ENCODE peak calls at places on chromosomes 16 and 17, in nine cellular contexts. S is AG10803, F is hepatocyte, N is IMR-90, W is fibroblast of lung, L is pancreas, A is tibial artery, C is GM12864, E is cardiac muscle cell. B is an unnamed sample.

GRCh38 chr17:28598389-28598788 is 436 bp downstream of the SPAG5 start:
- DNase-seq in S (no peak), C (no peak), F (peak), A (no peak), W (no peak), N (no peak), E (no peak), L (no peak), B (peak)

GRCh38 chr16:49585143-49585542 is 211.5 kb downstream of the C16orf78 start:
- DNase-seq in N (no peak), F (no peak), A (no peak), L (no peak), S (no peak), C (no peak), W (no peak), E (no peak), B (no peak)

GRCh38 chr16:66691234-66691633 is 5.3 kb downstream of the CMTM4 start:
- DNase-seq in W (no peak), N (no peak), A (no peak), C (no peak), E (no peak), L (no peak), S (no peak), F (no peak), B (no peak)

GRCh38 chr16:23254338-23254737 is 47.8 kb upstream of the SCNN1B start:
- DNase-seq in C (no peak), E (peak), N (peak), L (no peak), W (peak), A (no peak), F (no peak), S (peak), B (no peak)

GRCh38 chr17:79778504-79779087 is 648 bp downstream of the CBX2 start:
- DNase-seq in W (no peak), S (no peak), E (peak), F (peak), L (peak), N (no peak), A (no peak), C (no peak), B (peak)

GRCh38 chr16:23434380-23434779 is 18.6 kb downstream of the COG7 start:
- DNase-seq in C (peak), S (peak), A (no peak), W (peak), E (peak), L (no peak), N (peak), F (peak), B (no peak)

GRCh38 chr16:24036614-24037013 is 200.8 kb downstream of the PRKCB start:
- DNase-seq in E (peak), N (peak), S (peak), F (peak), L (no peak), C (no peak), A (no peak), W (peak), B (no peak)

GRCh38 chr17:14202388-14203166 is 34.1 kb downstream of the CDRT15 start:
- DNase-seq in W (no peak), L (no peak), S (no peak), A (no peak), C (no peak), E (no peak), F (no peak), N (no peak), B (no peak)

GRCh38 chr16:86574646-86575045 is 3.7 kb upstream of the FOXL1 start:
- DNase-seq in F (no peak), E (no peak), C (no peak), W (no peak), L (no peak), S (no peak), N (no peak), A (no peak), B (no peak)

GRCh38 chr16:86577314-86577971 is 906 bp upstream of the FOXL1 start:
- DNase-seq in F (peak), A (no peak), C (no peak), S (no peak), E (no peak), N (peak), L (no peak), W (peak), B (no peak)

GRCh38 chr16:86575095-86575685 is 3.2 kb upstream of the FOXL1 start:
- DNase-seq in L (no peak), W (no peak), N (no peak), C (no peak), E (peak), A (no peak), S (no peak), F (no peak), B (no peak)

GRCh38 chr16:86576591-86577313 is 1.6 kb upstream of the FOXL1 start:
- DNase-seq in E (no peak), A (no peak), F (no peak), N (no peak), C (no peak), W (peak), L (no peak), S (no peak), B (no peak)

DNA sequence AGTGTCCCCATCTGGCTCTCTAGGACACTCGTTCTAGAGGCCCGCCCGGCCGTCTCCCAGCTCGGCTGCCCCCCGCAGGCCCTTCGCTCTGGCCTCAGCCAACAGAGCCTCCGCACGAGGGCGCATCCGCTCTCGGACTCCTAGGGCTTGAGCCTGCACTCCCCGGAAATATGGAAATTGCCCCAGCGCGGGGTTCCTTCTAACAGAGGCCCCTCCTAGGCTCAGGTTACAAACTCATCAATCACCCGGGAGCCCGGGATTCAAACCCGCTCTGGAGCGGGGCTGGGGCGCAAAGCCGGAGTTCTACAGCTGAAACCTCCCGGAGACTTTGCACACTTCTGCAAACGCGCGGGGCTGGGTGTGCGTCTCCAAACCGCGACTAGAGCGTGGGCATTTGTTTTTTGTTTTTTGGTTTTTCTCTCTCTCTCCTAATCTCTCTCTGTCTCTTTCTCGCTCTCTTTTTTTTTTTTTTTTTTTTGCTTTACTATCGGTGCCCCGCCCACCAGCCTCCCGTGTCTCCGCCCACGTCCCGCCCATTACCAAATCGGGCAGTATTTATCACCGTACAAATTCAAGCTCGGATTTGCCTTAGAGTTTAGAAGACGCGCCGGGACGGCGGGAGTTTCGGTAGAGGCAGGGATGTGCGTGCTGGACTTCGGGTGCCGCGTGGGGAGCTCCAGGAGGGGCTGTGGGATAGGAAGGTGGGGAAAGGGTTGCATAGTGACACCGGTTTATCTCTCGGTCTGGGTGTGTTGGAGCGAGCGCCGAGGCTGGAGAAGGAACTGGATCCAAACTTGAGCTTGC is 2.4 kb upstream of the FOXL1 start:
- DNase-seq in W (peak), C (no peak), S (peak), L (peak), A (peak), N (peak), E (peak), F (peak), B (no peak)
- H3K4me3 ChIP-seq in W (peak), C (peak), S (peak), L (peak), A (peak), N (peak), E (peak), F (peak), B (peak)

GRCh38 chr17:8290043-8290442 is 1.6 kb downstream of the RANGRF start:
- DNase-seq in N (peak), E (no peak), C (no peak), A (no peak), W (no peak), L (no peak), S (no peak), F (no peak), B (no peak)

GRCh38 chr17:8289103-8289397 is 580 bp downstream of the RANGRF start:
- DNase-seq in W (no peak), S (no peak), C (no peak), A (peak), F (no peak), L (peak), E (peak), N (no peak), B (no peak)

GRCh38 chr17:8287651-8288335 is 677 bp upstream of the RANGRF start:
- DNase-seq in S (no peak), W (no peak), E (no peak), F (no peak), N (no peak), L (no peak), C (no peak), A (no peak), B (no peak)

GRCh38 chr17:8285270-8286181 is 2.9 kb upstream of the RANGRF start:
- DNase-seq in F (no peak), S (no peak), N (no peak), A (no peak), C (no peak), W (no peak), L (no peak), E (no peak), B (peak)

GRCh38 chr17:8288336-8289102 is at the start of gene RANGRF:
- DNase-seq in A (peak), N (peak), L (peak), C (no peak), F (peak), S (peak), E (peak), W (peak), B (peak)
- H3K4me3 ChIP-seq in A (peak), N (peak), L (peak), C (peak), F (peak), S (peak), E (peak), W (peak), B (peak)

GRCh38 chr16:67967956-67968439 is 439 bp downstream of the SLC12A4 start:
- DNase-seq in F (peak), N (peak), W (peak), C (no peak), L (peak), S (peak), A (no peak), E (no peak), B (no peak)

GRCh38 chr16:67968440-67969285 is at the start of gene SLC12A4:
- DNase-seq in S (peak), C (peak), L (peak), E (peak), W (peak), A (peak), N (peak), F (peak), B (peak)

GRCh38 chr16:67966549-67967182 is 1.8 kb downstream of the SLC12A4 start:
- DNase-seq in A (no peak), S (peak), E (no peak), L (peak), F (no peak), W (peak), N (no peak), C (no peak), B (no peak)

GRCh38 chr16:67967183-67967955 is 1.1 kb downstream of the SLC12A4 start:
- DNase-seq in E (peak), W (no peak), A (no peak), C (no peak), L (no peak), N (no peak), S (peak), F (no peak), B (no peak)

GRCh38 chr16:67969286-67970039 is 1.0 kb upstream of the SLC12A4 start:
- DNase-seq in N (no peak), A (no peak), C (no peak), F (peak), E (no peak), S (no peak), L (no peak), W (no peak), B (no peak)
- H3K4me3 ChIP-seq in N (peak), A (peak), C (peak), F (peak), E (no peak), S (peak), L (peak), W (peak), B (peak)

GRCh38 chr17:78316867-78317816 is 42.7 kb downstream of the SOCS3 start:
- DNase-seq in A (no peak), E (peak), W (peak), L (no peak), S (no peak), C (no peak), F (peak), N (peak), B (peak)
- H3K4me3 ChIP-seq in A (no peak), E (no peak), W (no peak), L (no peak), S (no peak), C (no peak), F (no peak), N (no peak), B (no peak)